ENCODE peak calls at places on chromosomes 13 and 19, in ten cellular contexts. One of them, this sample, is unnamed.

GRCh38 chr13:31517599-31517998 is 221.7 kb upstream of the RXFP2 start:
- DNase-seq in left kidney: no peak
- DNase-seq in RPMI8226: no peak
- DNase-seq in HCEC 1CT: no peak
- DNase-seq in iris pigment epithelial cell: no peak
- DNase-seq in fibroblast of lung: no peak
- DNase-seq in esophagus squamous epithelium: no peak
- DNase-seq in nucleus accumbens: no peak
- DNase-seq in NCI-H2171: no peak
- DNase-seq in amniotic stem cell: no peak
- DNase-seq in this sample: no peak

GRCh38 chr19:49475995-49476880 is 2.2 kb downstream of the FLT3LG start:
- DNase-seq in left kidney: peak
- DNase-seq in RPMI8226: no peak
- DNase-seq in HCEC 1CT: no peak
- DNase-seq in iris pigment epithelial cell: peak
- DNase-seq in fibroblast of lung: peak
- DNase-seq in esophagus squamous epithelium: no peak
- DNase-seq in nucleus accumbens: no peak
- DNase-seq in NCI-H2171: no peak
- DNase-seq in amniotic stem cell: no peak
- DNase-seq in this sample: no peak

GRCh38 chr19:3801412-3802096 is 15.4 kb upstream of the MATK start:
- DNase-seq in left kidney: peak
- DNase-seq in RPMI8226: peak
- DNase-seq in HCEC 1CT: no peak
- DNase-seq in iris pigment epithelial cell: no peak
- DNase-seq in fibroblast of lung: no peak
- DNase-seq in esophagus squamous epithelium: no peak
- DNase-seq in nucleus accumbens: peak
- DNase-seq in NCI-H2171: peak
- DNase-seq in amniotic stem cell: no peak
- DNase-seq in this sample: no peak

GRCh38 chr13:101433895-101434294 is 17.6 kb upstream of the NALCN start:
- DNase-seq in left kidney: no peak
- DNase-seq in RPMI8226: no peak
- DNase-seq in HCEC 1CT: no peak
- DNase-seq in iris pigment epithelial cell: no peak
- DNase-seq in fibroblast of lung: no peak
- DNase-seq in esophagus squamous epithelium: no peak
- DNase-seq in nucleus accumbens: no peak
- DNase-seq in NCI-H2171: no peak
- DNase-seq in amniotic stem cell: no peak
- DNase-seq in this sample: no peak

GRCh38 chr13:80742027-80742426 is 401.1 kb upstream of the SPRY2 start:
- DNase-seq in left kidney: peak
- DNase-seq in RPMI8226: no peak
- DNase-seq in HCEC 1CT: peak
- DNase-seq in iris pigment epithelial cell: peak
- DNase-seq in fibroblast of lung: peak
- DNase-seq in esophagus squamous epithelium: no peak
- DNase-seq in nucleus accumbens: no peak
- DNase-seq in NCI-H2171: no peak
- DNase-seq in amniotic stem cell: no peak
- DNase-seq in this sample: no peak

GRCh38 chr19:51422053-51422448 is 4.6 kb upstream of the SIGLEC10 start:
- DNase-seq in left kidney: peak
- DNase-seq in RPMI8226: peak
- DNase-seq in HCEC 1CT: peak
- DNase-seq in iris pigment epithelial cell: peak
- DNase-seq in fibroblast of lung: peak
- DNase-seq in esophagus squamous epithelium: peak
- DNase-seq in nucleus accumbens: peak
- DNase-seq in NCI-H2171: no peak
- DNase-seq in amniotic stem cell: no peak
- DNase-seq in this sample: no peak

GRCh38 chr19:38224014-38224862 is at the start of gene DPF1:
- DNase-seq in left kidney: peak
- DNase-seq in RPMI8226: peak
- DNase-seq in HCEC 1CT: peak
- DNase-seq in iris pigment epithelial cell: peak
- DNase-seq in fibroblast of lung: peak
- DNase-seq in esophagus squamous epithelium: no peak
- DNase-seq in nucleus accumbens: peak
- DNase-seq in NCI-H2171: peak
- DNase-seq in amniotic stem cell: peak
- DNase-seq in this sample: peak

GRCh38 chr13:72696590-72696989 is 30.8 kb downstream of the MZT1 start:
- DNase-seq in left kidney: no peak
- DNase-seq in RPMI8226: no peak
- DNase-seq in HCEC 1CT: no peak
- DNase-seq in iris pigment epithelial cell: peak
- DNase-seq in fibroblast of lung: peak
- DNase-seq in esophagus squamous epithelium: no peak
- DNase-seq in nucleus accumbens: no peak
- DNase-seq in NCI-H2171: peak
- DNase-seq in amniotic stem cell: no peak
- DNase-seq in this sample: no peak

GRCh38 chr19:44847144-44848035 is 1.3 kb downstream of the NECTIN2 start:
- DNase-seq in left kidney: peak
- DNase-seq in RPMI8226: no peak
- DNase-seq in HCEC 1CT: peak
- DNase-seq in iris pigment epithelial cell: peak
- DNase-seq in fibroblast of lung: peak
- DNase-seq in esophagus squamous epithelium: no peak
- DNase-seq in nucleus accumbens: no peak
- DNase-seq in NCI-H2171: no peak
- DNase-seq in amniotic stem cell: peak
- DNase-seq in this sample: no peak

GRCh38 chr19:8336072-8336569 is 6.9 kb downstream of the KANK3 start:
- DNase-seq in left kidney: peak
- DNase-seq in RPMI8226: peak
- DNase-seq in HCEC 1CT: no peak
- DNase-seq in iris pigment epithelial cell: no peak
- DNase-seq in fibroblast of lung: no peak
- DNase-seq in esophagus squamous epithelium: no peak
- DNase-seq in nucleus accumbens: no peak
- DNase-seq in NCI-H2171: no peak
- DNase-seq in amniotic stem cell: no peak
- DNase-seq in this sample: no peak

GRCh38 chr19:10936661-10937084 is 8.1 kb downstream of the TIMM29 start:
- DNase-seq in left kidney: peak
- DNase-seq in RPMI8226: peak
- DNase-seq in HCEC 1CT: peak
- DNase-seq in iris pigment epithelial cell: peak
- DNase-seq in fibroblast of lung: peak
- DNase-seq in esophagus squamous epithelium: no peak
- DNase-seq in nucleus accumbens: no peak
- DNase-seq in NCI-H2171: peak
- DNase-seq in amniotic stem cell: peak
- DNase-seq in this sample: peak

GRCh38 chr13:99979453-99980200 is 2.0 kb upstream of the ZIC2 start:
- DNase-seq in left kidney: peak
- DNase-seq in RPMI8226: no peak
- DNase-seq in HCEC 1CT: no peak
- DNase-seq in iris pigment epithelial cell: no peak
- DNase-seq in fibroblast of lung: no peak
- DNase-seq in esophagus squamous epithelium: no peak
- DNase-seq in nucleus accumbens: no peak
- DNase-seq in NCI-H2171: no peak
- DNase-seq in amniotic stem cell: no peak
- DNase-seq in this sample: no peak

GRCh38 chr13:24075137-24075975 is 85.2 kb upstream of the SPATA13 start:
- DNase-seq in left kidney: no peak
- DNase-seq in RPMI8226: no peak
- DNase-seq in HCEC 1CT: no peak
- DNase-seq in iris pigment epithelial cell: no peak
- DNase-seq in fibroblast of lung: peak
- DNase-seq in esophagus squamous epithelium: no peak
- DNase-seq in nucleus accumbens: no peak
- DNase-seq in NCI-H2171: no peak
- DNase-seq in amniotic stem cell: no peak
- DNase-seq in this sample: no peak

GRCh38 chr13:98664510-98664909 is 87.6 kb upstream of the STK24 start:
- DNase-seq in left kidney: no peak
- DNase-seq in RPMI8226: no peak
- DNase-seq in HCEC 1CT: no peak
- DNase-seq in iris pigment epithelial cell: no peak
- DNase-seq in fibroblast of lung: no peak
- DNase-seq in esophagus squamous epithelium: no peak
- DNase-seq in nucleus accumbens: no peak
- DNase-seq in NCI-H2171: no peak
- DNase-seq in amniotic stem cell: no peak
- DNase-seq in this sample: no peak

GRCh38 chr13:36918246-36919060 is 1.6 kb downstream of the SMAD9 start:
- DNase-seq in left kidney: peak
- DNase-seq in RPMI8226: no peak
- DNase-seq in HCEC 1CT: peak
- DNase-seq in iris pigment epithelial cell: peak
- DNase-seq in fibroblast of lung: peak
- DNase-seq in esophagus squamous epithelium: no peak
- DNase-seq in nucleus accumbens: no peak
- DNase-seq in NCI-H2171: peak
- DNase-seq in amniotic stem cell: no peak
- DNase-seq in this sample: peak

GRCh38 chr19:43667524-43668405 is 2.2 kb downstream of the PLAUR start:
- DNase-seq in left kidney: peak
- DNase-seq in RPMI8226: no peak
- DNase-seq in HCEC 1CT: no peak
- DNase-seq in iris pigment epithelial cell: peak
- DNase-seq in fibroblast of lung: no peak
- DNase-seq in esophagus squamous epithelium: no peak
- DNase-seq in nucleus accumbens: no peak
- DNase-seq in NCI-H2171: peak
- DNase-seq in amniotic stem cell: no peak
- DNase-seq in this sample: no peak

GRCh38 chr19:50794074-50794777 is 4.0 kb downstream of the ACP4 start:
- DNase-seq in left kidney: peak
- DNase-seq in RPMI8226: peak
- DNase-seq in HCEC 1CT: no peak
- DNase-seq in iris pigment epithelial cell: peak
- DNase-seq in fibroblast of lung: no peak
- DNase-seq in esophagus squamous epithelium: no peak
- DNase-seq in nucleus accumbens: no peak
- DNase-seq in NCI-H2171: peak
- DNase-seq in amniotic stem cell: no peak
- DNase-seq in this sample: peak

GRCh38 chr13:40622246-40622645 is 44.2 kb downstream of the FOXO1 start:
- DNase-seq in left kidney: no peak
- DNase-seq in RPMI8226: no peak
- DNase-seq in HCEC 1CT: no peak
- DNase-seq in iris pigment epithelial cell: no peak
- DNase-seq in fibroblast of lung: no peak
- DNase-seq in esophagus squamous epithelium: no peak
- DNase-seq in nucleus accumbens: no peak
- DNase-seq in NCI-H2171: no peak
- DNase-seq in amniotic stem cell: no peak
- DNase-seq in this sample: no peak

GRCh38 chr19:13964776-13965175 is 12.5 kb downstream of the DCAF15 start:
- DNase-seq in left kidney: no peak
- DNase-seq in RPMI8226: no peak
- DNase-seq in HCEC 1CT: peak
- DNase-seq in iris pigment epithelial cell: no peak
- DNase-seq in fibroblast of lung: peak
- DNase-seq in esophagus squamous epithelium: no peak
- DNase-seq in nucleus accumbens: no peak
- DNase-seq in NCI-H2171: no peak
- DNase-seq in amniotic stem cell: no peak
- DNase-seq in this sample: no peak

GRCh38 chr19:12647490-12648071 is 19.0 kb downstream of the MAN2B1 start:
- DNase-seq in left kidney: peak
- DNase-seq in RPMI8226: no peak
- DNase-seq in HCEC 1CT: no peak
- DNase-seq in iris pigment epithelial cell: peak
- DNase-seq in fibroblast of lung: peak
- DNase-seq in esophagus squamous epithelium: no peak
- DNase-seq in nucleus accumbens: no peak
- DNase-seq in NCI-H2171: no peak
- DNase-seq in amniotic stem cell: no peak
- DNase-seq in this sample: no peak

GRCh38 chr13:48571121-48571901 is 38.4 kb upstream of the RCBTB2 start:
- DNase-seq in left kidney: peak
- DNase-seq in RPMI8226: peak
- DNase-seq in HCEC 1CT: peak
- DNase-seq in iris pigment epithelial cell: peak
- DNase-seq in fibroblast of lung: peak
- DNase-seq in esophagus squamous epithelium: no peak
- DNase-seq in nucleus accumbens: no peak
- DNase-seq in NCI-H2171: no peak
- DNase-seq in amniotic stem cell: peak
- DNase-seq in this sample: no peak

GRCh38 chr19:1446713-1447564 is 3.0 kb upstream of the APC2 start:
- DNase-seq in left kidney: peak
- DNase-seq in RPMI8226: peak
- DNase-seq in HCEC 1CT: no peak
- DNase-seq in iris pigment epithelial cell: no peak
- DNase-seq in fibroblast of lung: no peak
- DNase-seq in esophagus squamous epithelium: no peak
- DNase-seq in nucleus accumbens: no peak
- DNase-seq in NCI-H2171: no peak
- DNase-seq in amniotic stem cell: no peak
- DNase-seq in this sample: no peak

GRCh38 chr19:2852598-2852997 is 11.3 kb downstream of the ZNF555 start:
- DNase-seq in left kidney: no peak
- DNase-seq in RPMI8226: no peak
- DNase-seq in HCEC 1CT: no peak
- DNase-seq in iris pigment epithelial cell: no peak
- DNase-seq in fibroblast of lung: peak
- DNase-seq in esophagus squamous epithelium: no peak
- DNase-seq in nucleus accumbens: no peak
- DNase-seq in NCI-H2171: no peak
- DNase-seq in amniotic stem cell: no peak
- DNase-seq in this sample: no peak

GRCh38 chr13:34357435-34358232 is 539.7 kb downstream of the RFC3 start:
- DNase-seq in left kidney: peak
- DNase-seq in RPMI8226: no peak
- DNase-seq in HCEC 1CT: no peak
- DNase-seq in iris pigment epithelial cell: peak
- DNase-seq in fibroblast of lung: peak
- DNase-seq in esophagus squamous epithelium: no peak
- DNase-seq in nucleus accumbens: no peak
- DNase-seq in NCI-H2171: no peak
- DNase-seq in amniotic stem cell: peak
- DNase-seq in this sample: no peak

GRCh38 chr13:23695711-23696512 is 125.7 kb downstream of the TNFRSF19 start:
- DNase-seq in left kidney: peak
- DNase-seq in RPMI8226: peak
- DNase-seq in HCEC 1CT: no peak
- DNase-seq in iris pigment epithelial cell: no peak
- DNase-seq in fibroblast of lung: no peak
- DNase-seq in esophagus squamous epithelium: peak
- DNase-seq in nucleus accumbens: no peak
- DNase-seq in NCI-H2171: no peak
- DNase-seq in amniotic stem cell: no peak
- DNase-seq in this sample: no peak

GRCh38 chr13:86684402-86684801 is 885.2 kb upstream of the SLITRK6 start:
- DNase-seq in left kidney: no peak
- DNase-seq in RPMI8226: no peak
- DNase-seq in HCEC 1CT: no peak
- DNase-seq in iris pigment epithelial cell: peak
- DNase-seq in fibroblast of lung: peak
- DNase-seq in esophagus squamous epithelium: no peak
- DNase-seq in nucleus accumbens: no peak
- DNase-seq in NCI-H2171: no peak
- DNase-seq in amniotic stem cell: no peak
- DNase-seq in this sample: no peak

GRCh38 chr13:106915146-106915545 is 347.2 kb upstream of the ARGLU1 start:
- DNase-seq in left kidney: peak
- DNase-seq in RPMI8226: no peak
- DNase-seq in HCEC 1CT: no peak
- DNase-seq in iris pigment epithelial cell: no peak
- DNase-seq in fibroblast of lung: no peak
- DNase-seq in esophagus squamous epithelium: no peak
- DNase-seq in nucleus accumbens: no peak
- DNase-seq in NCI-H2171: no peak
- DNase-seq in amniotic stem cell: no peak
- DNase-seq in this sample: no peak

GRCh38 chr13:83333614-83334388 is 548.5 kb downstream of the SLITRK1 start:
- DNase-seq in left kidney: no peak
- DNase-seq in RPMI8226: no peak
- DNase-seq in HCEC 1CT: no peak
- DNase-seq in iris pigment epithelial cell: no peak
- DNase-seq in fibroblast of lung: no peak
- DNase-seq in esophagus squamous epithelium: no peak
- DNase-seq in nucleus accumbens: no peak
- DNase-seq in NCI-H2171: no peak
- DNase-seq in amniotic stem cell: no peak
- DNase-seq in this sample: no peak

This sample was measured in DMS 273 treated with DMSO at 0.1 percent for 48 hours.